ENCODE peak calls at places on chromosome 11, in five cellular contexts. C, K, P, M and I are unnamed samples.

GRCh38 chr11:57094206-57094940 is 87.4 kb upstream of the LRRC55 start:
- DNase-seq in C (no peak), P (no peak), K (no peak), M (no peak), I (no peak)

GRCh38 chr11:101401245-101401644 is 182.6 kb downstream of the TRPC6 start:
- DNase-seq in C (no peak), M (no peak), K (no peak), P (no peak), I (no peak)

GRCh38 chr11:102111787-102112653 is 1.8 kb downstream of the YAP1 start:
- DNase-seq in K (peak), M (no peak), P (no peak), C (no peak), I (peak)

GRCh38 chr11:77207618-77208313 is 79.7 kb downstream of the MYO7A start:
- DNase-seq in C (no peak), K (no peak), M (no peak), P (no peak), I (peak)

GRCh38 chr11:693887-694562 is 997 bp downstream of the DEAF1 start:
- DNase-seq in P (no peak), K (peak), M (no peak), C (no peak), I (no peak)

GRCh38 chr11:103898577-103899336 is 137.7 kb upstream of the DDI1 start:
- DNase-seq in C (no peak), M (no peak), P (no peak), K (no peak), I (no peak)

GRCh38 chr11:14235701-14236100 is 123.3 kb downstream of the RRAS2 start:
- DNase-seq in P (no peak), M (no peak), C (no peak), K (no peak), I (no peak)

GRCh38 chr11:4684631-4685285 is 12.9 kb downstream of the OR51E2 start:
- DNase-seq in C (no peak), M (no peak), K (no peak), P (no peak), I (no peak)

GRCh38 chr11:35525501-35526175 is at the start of gene PAMR1:
- DNase-seq in C (peak), K (no peak), P (peak), M (peak), I (no peak)

GRCh38 chr11:130448416-130449068 is at the start of gene ADAMTS15:
- DNase-seq in K (no peak), P (peak), C (peak), M (peak), I (peak)

GRCh38 chr11:126686938-126687337 is 313.6 kb downstream of the KIRREL3 start:
- DNase-seq in C (no peak), P (no peak), M (peak), K (no peak), I (no peak)

GRCh38 chr11:75637998-75638397 is 30.8 kb downstream of the MAP6 start:
- DNase-seq in K (no peak), P (no peak), C (no peak), M (no peak), I (no peak)
- TF ChIP-seq CTCF in K (no peak), P (no peak), C (no peak), M (no peak), I (no peak)

GRCh38 chr11:121038642-121039409 is 14.9 kb downstream of the TBCEL start:
- DNase-seq in M (no peak), C (no peak), K (no peak), P (no peak), I (no peak)

GRCh38 chr11:121033635-121034034 is 9.7 kb downstream of the TBCEL start:
- DNase-seq in M (no peak), P (no peak), K (no peak), C (no peak), I (no peak)

GRCh38 chr11:121036981-121037380 is 13.1 kb downstream of the TBCEL start:
- DNase-seq in K (no peak), M (no peak), C (no peak), P (no peak), I (no peak)

GRCh38 chr11:121035169-121035755 is 11.4 kb downstream of the TBCEL start:
- DNase-seq in K (no peak), P (no peak), M (no peak), C (no peak), I (no peak)

GRCh38 chr11:121035823-121036222 is 11.9 kb downstream of the TBCEL start:
- DNase-seq in K (no peak), C (no peak), P (no peak), M (no peak), I (no peak)
- H3K4me3 ChIP-seq in K (no peak), C (no peak), P (no peak), M (no peak), I (no peak)

DNA sequence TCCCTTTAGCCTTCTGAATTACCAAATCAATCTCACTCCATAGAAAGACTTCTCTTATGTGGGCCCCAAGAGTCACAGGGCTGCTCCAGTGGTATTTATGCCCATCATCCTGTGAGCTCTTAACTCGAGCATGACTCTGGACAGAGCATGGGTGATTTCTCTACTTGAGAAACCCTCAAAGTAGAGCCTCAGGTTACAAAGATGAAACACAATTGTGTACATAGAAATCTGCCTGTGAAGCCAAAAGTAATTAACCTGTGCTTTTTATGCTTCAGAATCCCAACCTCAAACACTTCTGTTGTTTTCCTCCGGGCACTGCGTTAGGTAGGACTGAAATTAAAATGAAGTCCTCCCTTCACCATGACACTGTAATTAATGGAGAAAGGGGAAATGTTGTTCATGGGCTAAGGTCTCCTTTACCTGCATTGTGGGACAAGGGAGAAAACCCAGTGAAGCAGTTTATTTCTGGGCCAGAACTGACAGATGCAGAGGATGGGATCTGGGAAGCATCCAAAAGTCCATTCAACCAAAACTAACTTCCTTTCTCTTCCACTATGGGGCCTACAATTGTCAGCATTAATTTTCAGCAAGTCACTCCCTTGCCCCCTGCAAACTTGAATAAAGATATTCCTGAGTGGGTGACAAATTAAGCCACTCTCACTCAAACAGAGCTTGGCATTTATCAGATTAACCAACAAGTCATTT is 24.1 kb upstream of the POU2AF1 start:
- DNase-seq in M (no peak), C (no peak), P (no peak), K (no peak), I (no peak)
- H3K27ac ChIP-seq in M (no peak), C (no peak), P (no peak), K (no peak), I (no peak)

DNA sequence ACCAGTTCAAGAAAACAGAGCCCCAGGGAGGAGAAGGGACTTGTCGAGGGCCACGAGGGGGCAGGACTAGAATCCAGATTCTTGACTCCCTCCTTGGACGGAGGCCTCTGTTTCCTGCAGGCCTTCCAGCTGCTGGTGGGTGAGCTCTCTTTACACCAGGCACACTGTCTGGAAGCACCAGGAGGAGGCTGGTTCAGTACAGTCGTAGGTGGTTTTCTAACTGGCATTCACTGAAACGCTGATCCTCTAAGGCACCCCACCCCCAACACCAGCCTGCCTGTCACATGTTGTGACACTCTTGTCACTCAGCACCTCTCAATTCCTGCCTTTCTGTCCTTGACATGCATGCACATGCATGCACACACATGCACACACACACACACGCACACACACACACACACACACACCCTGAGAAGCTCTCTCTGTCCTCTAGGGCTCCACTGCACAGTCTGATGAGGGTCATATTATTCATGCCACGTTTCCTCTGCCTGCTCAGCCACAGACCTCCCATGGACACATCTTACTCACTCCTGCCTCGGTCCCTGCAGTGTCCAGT is 751 bp downstream of the MS4A10 start:
- DNase-seq in M (no peak), K (no peak), P (no peak), C (no peak), I (no peak)
- TF ChIP-seq CTCF in M (no peak), K (no peak), P (no peak), C (no peak), I (no peak)

GRCh38 chr11:71999813-72000590 is 1.3 kb downstream of the IL18BP start:
- DNase-seq in K (no peak), C (no peak), P (no peak), M (no peak), I (no peak)
- H3K4me3 ChIP-seq in K (no peak), C (peak), P (peak), M (no peak), I (peak)

DNA sequence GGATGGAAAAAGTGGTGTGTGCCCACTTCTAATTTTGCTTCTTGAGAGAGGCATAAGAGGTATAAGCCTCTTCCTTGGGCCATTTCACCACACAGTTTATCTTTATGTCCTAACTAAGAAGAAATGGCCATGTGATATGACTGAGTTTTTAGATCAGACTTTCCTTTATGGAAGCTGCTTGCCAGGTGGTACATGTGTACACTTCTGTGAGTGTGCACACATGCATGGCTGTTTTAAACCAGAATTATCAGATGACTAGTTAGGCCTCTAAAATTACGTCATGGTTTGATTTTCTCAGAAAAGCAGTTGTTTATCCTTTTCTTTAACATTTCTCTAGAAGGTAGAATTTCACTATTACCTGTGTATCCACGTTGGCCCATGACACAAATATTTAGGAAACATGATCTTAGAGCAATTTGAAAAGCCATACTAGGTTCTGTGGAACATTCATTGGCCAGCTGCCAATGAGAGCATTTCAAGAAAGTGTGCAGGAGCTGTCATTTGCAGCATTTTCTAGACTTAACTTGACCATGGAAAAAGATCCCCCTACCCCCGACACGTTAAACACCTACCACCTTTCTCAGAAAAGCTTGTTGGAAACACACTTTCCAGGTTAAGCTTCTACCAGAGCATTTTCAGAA is 109.2 kb upstream of the GAL start:
- DNase-seq in C (no peak), P (no peak), M (no peak), K (no peak), I (no peak)
- H3K27ac ChIP-seq in C (no peak), P (no peak), M (no peak), K (no peak), I (no peak)

DNA sequence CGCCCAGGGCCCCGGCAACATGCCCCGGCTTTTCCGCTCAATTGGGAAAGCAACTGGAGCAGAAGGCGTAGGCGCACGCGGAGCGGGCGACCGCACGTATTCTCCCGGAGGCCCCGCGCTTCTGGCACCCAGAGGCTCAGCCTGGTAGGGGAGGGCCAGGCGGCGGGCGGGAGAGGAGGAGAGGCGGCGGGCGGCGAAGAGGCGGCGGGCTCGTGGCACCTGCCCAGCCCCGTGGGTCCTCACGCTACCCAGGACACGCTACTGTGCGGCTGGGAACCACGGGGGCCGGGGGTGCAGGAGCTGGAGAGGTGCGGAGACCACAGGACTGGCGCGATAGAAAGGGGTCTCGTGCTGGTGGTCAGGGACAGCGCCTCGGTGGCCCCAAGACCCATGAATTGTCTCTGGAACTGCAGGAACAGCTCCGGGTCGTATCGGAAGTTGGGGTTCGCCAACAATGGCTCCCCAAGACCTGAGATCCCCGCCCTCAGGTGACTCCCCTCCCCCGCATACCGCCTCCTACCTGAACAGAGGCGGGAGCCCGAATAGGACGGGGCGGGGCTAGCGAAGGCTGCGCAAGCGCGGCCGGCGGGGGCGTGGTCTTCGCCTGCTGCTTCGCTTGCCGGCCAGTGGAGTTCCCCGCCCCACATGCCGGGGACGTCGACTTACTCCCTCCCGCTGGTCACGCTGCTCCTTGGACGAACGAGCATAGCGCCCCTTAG is at the start of gene SLC37A4:
- DNase-seq in M (peak), K (peak), P (peak), C (peak), I (peak)
- TF ChIP-seq CTCF in M (peak), K (peak), P (peak), C (no peak), I (peak)

GRCh38 chr11:46281374-46281831 is 3.9 kb downstream of the CREB3L1 start:
- DNase-seq in K (no peak), P (no peak), C (no peak), M (peak), I (no peak)
- H3K4me3 ChIP-seq in K (no peak), P (no peak), C (peak), M (peak), I (no peak)

GRCh38 chr11:105111145-105111944 is 28.2 kb downstream of the CARD18 start:
- DNase-seq in C (no peak), K (no peak), P (no peak), M (no peak), I (no peak)
- H3K27ac ChIP-seq in C (no peak), K (no peak), P (no peak), M (no peak), I (no peak)